ENCODE peak calls at places on chromosome 6, in six cellular contexts. C, X, I, T, M and Q are unnamed samples.
A peak's percentile ranks its signal among the peaks of the same experiment; 100 is the strongest.

GRCh38 chr6:56435754-56436153 is 188.4 kb upstream of the COL21A1 start:
- DNase-seq in C (no peak), M (no peak), I (no peak), X (no peak), T (no peak), Q (no peak)

GRCh38 chr6:27873101-27874030 is 38.8 kb downstream of the OR2B2 start:
- DNase-seq in T (peak; percentile 83), I (peak; percentile 89), C (peak; percentile 67), M (peak; percentile 78), X (peak; percentile 68), Q (no peak)

GRCh38 chr6:137351890-137352289 is 132.7 kb upstream of the IFNGR1 start:
- DNase-seq in T (peak; percentile 34), X (no peak), M (no peak), I (no peak), C (no peak), Q (no peak)

GRCh38 chr6:107614828-107615227 is 124.9 kb downstream of the SOBP start:
- DNase-seq in M (no peak), T (no peak), X (no peak), I (no peak), C (no peak), Q (no peak)

GRCh38 chr6:52124126-52125121 is 37.0 kb upstream of the PKHD1 start:
- DNase-seq in M (peak; percentile 35), T (no peak), X (no peak), C (no peak), I (no peak), Q (no peak)

GRCh38 chr6:118768904-118769325 is 117.5 kb upstream of the CEP85L start:
- DNase-seq in I (no peak), C (no peak), X (no peak), T (no peak), M (peak; percentile 25), Q (no peak)

GRCh38 chr6:44898296-44898930 is 429.7 kb upstream of the RUNX2 start:
- DNase-seq in M (peak; percentile 54), X (no peak), C (peak; percentile 87), T (no peak), I (no peak), Q (no peak)

GRCh38 chr6:92174398-92175073 is 1244.8 kb downstream of the EPHA7 start:
- DNase-seq in I (no peak), C (no peak), M (no peak), X (no peak), T (no peak), Q (no peak)

GRCh38 chr6:101226677-101227135 is 166.8 kb upstream of the GRIK2 start:
- DNase-seq in M (peak; percentile 31), T (peak; percentile 55), C (peak; percentile 0), I (no peak), X (no peak), Q (no peak)

GRCh38 chr6:4581468-4582420 is 194.5 kb upstream of the CDYL start:
- DNase-seq in I (peak; percentile 76), C (peak; percentile 97), T (peak; percentile 34), X (no peak), M (no peak), Q (no peak)

GRCh38 chr6:113860165-113860955 is 3.2 kb downstream of the MARCKS start:
- DNase-seq in X (peak; percentile 65), M (peak; percentile 36), C (peak; percentile 31), I (peak; percentile 34), T (peak; percentile 4), Q (no peak)

GRCh38 chr6:158627168-158627939 is 17.2 kb downstream of the DYNLT1 start:
- DNase-seq in X (no peak), M (no peak), I (no peak), C (no peak), T (no peak), Q (no peak)

GRCh38 chr6:138226701-138227315 is 8.5 kb upstream of the PBOV1 start:
- DNase-seq in M (no peak), I (no peak), C (no peak), T (no peak), X (no peak), Q (no peak)

GRCh38 chr6:113017316-113017715 is 670.2 kb downstream of the RFPL4B start:
- DNase-seq in C (no peak), X (no peak), I (no peak), M (no peak), T (no peak), Q (no peak)

GRCh38 chr6:20117474-20117873 is 94.8 kb downstream of the MBOAT1 start:
- DNase-seq in X (no peak), M (peak; percentile 67), T (no peak), I (no peak), C (peak; percentile 56), Q (no peak)

GRCh38 chr6:108850669-108851467 is 2.6 kb downstream of the ARMC2 start:
- DNase-seq in C (no peak), I (no peak), X (no peak), M (no peak), T (no peak), Q (no peak)

GRCh38 chr6:33430991-33431879 is 11.4 kb downstream of the SYNGAP1 start:
- DNase-seq in X (peak; percentile 98), C (peak; percentile 45), T (peak; percentile 62), I (peak; percentile 53), M (no peak), Q (peak; percentile 89)

GRCh38 chr6:3209114-3210023 is 18.1 kb downstream of the TUBB2B start:
- DNase-seq in I (no peak), X (peak; percentile 76), C (peak; percentile 98), M (peak; percentile 99), T (peak; percentile 94), Q (peak; percentile 96)

GRCh38 chr6:124958759-124959354 is 3.4 kb upstream of the RNF217 start:
- DNase-seq in C (peak; percentile 84), T (no peak), M (peak; percentile 78), I (peak; percentile 43), X (no peak), Q (no peak)

GRCh38 chr6:14861491-14861943 is 384.4 kb upstream of the JARID2 start:
- DNase-seq in T (no peak), M (no peak), C (no peak), I (no peak), X (no peak), Q (peak; percentile 32)

GRCh38 chr6:170230520-170231390 is 60.1 kb downstream of the DLL1 start:
- DNase-seq in C (no peak), M (no peak), I (no peak), T (no peak), X (no peak), Q (no peak)

GRCh38 chr6:141313986-141314385 is 818.7 kb upstream of the GJE1 start:
- DNase-seq in M (peak; percentile 44), I (no peak), T (no peak), X (no peak), C (no peak), Q (no peak)

GRCh38 chr6:108874470-108875160 is 26.4 kb downstream of the ARMC2 start:
- DNase-seq in T (no peak), C (no peak), M (no peak), X (no peak), I (peak; percentile 49), Q (no peak)

GRCh38 chr6:130421567-130421966 is 55.8 kb downstream of the TMEM200A start:
- DNase-seq in C (peak; percentile 91), M (peak; percentile 30), I (no peak), X (no peak), T (no peak), Q (no peak)

GRCh38 chr6:5783584-5784089 is 223.1 kb downstream of the NRN1 start:
- DNase-seq in T (no peak), X (no peak), I (no peak), C (no peak), M (no peak), Q (no peak)

GRCh38 chr6:144151010-144151727 is 852 bp downstream of the STX11 start:
- DNase-seq in C (no peak), T (peak; percentile 3), I (peak; percentile 64), X (no peak), M (peak; percentile 38), Q (no peak)

GRCh38 chr6:119322715-119323350 is 26.7 kb downstream of the MAN1A1 start:
- DNase-seq in M (no peak), C (no peak), T (no peak), X (no peak), I (no peak), Q (no peak)

GRCh38 chr6:157025459-157025858 is 248.3 kb downstream of the ARID1B start:
- DNase-seq in I (no peak), C (peak; percentile 22), T (no peak), X (no peak), M (peak; percentile 31), Q (no peak)

GRCh38 chr6:157021267-157022021 is 244.3 kb downstream of the ARID1B start:
- DNase-seq in T (peak; percentile 78), I (peak; percentile 85), X (peak; percentile 94), M (peak; percentile 84), C (peak; percentile 80), Q (peak; percentile 89)

GRCh38 chr6:157022022-157022740 is 245.0 kb downstream of the ARID1B start:
- DNase-seq in T (peak; percentile 78), M (peak; percentile 90), X (peak; percentile 97), I (peak; percentile 77), C (peak; percentile 87), Q (peak; percentile 91)

GRCh38 chr6:157024745-157025144 is 247.6 kb downstream of the ARID1B start:
- DNase-seq in X (no peak), T (no peak), I (no peak), C (no peak), M (no peak), Q (no peak)

GRCh38 chr6:157023958-157024357 is 246.8 kb downstream of the ARID1B start:
- DNase-seq in T (no peak), M (no peak), C (peak; percentile 81), X (no peak), I (no peak), Q (no peak)
- H3K4me2 ChIP-seq in T (no peak overlapping the region), M (no peak overlapping the region), C (no peak overlapping the region), X (no peak overlapping the region), I (no peak overlapping the region), Q (no peak overlapping the region)

DNA sequence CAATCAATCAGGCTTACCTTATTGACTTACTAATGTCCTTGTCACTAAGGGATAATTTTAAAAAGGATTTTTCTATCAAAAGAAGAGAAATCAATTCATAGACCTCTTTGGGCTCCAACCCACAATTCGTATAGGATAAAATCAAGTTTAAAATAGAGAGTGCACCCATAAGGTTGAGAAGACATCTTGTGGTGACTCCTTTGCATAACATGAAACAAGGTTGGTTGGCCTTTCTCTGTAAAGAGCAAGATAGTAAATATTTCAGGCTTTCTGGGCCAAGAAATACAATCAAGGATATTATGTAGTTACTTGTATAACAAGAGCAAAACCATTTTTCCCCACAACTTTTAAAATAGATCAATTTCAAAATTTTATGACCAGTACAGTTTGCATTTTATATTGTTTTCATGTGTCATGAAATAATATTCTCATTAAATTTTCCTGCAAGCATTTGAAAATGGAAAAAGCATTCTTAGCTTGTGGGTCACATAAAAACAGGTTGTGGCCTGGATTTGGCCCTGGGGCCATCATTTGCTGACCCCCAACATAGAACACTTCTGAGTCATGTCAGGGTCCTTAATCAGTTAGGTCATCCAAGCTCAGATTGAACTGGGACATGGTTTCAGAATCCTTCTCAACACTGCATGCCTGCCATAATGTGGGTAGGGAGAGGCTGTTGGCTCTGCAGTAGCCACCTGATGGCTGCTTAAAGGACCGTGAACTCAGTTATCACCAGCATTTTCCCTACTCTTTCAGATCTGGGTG is 76.7 kb downstream of the MYB start:
- DNase-seq in M (no peak), C (no peak), T (no peak), X (no peak), I (no peak), Q (no peak)
- TF ChIP-seq CTCF in M (peak; percentile 11), C (no peak), T (no peak), X (no peak), I (no peak), Q (peak; percentile 47)

GRCh38 chr6:69848552-69848951 is 17.8 kb upstream of the COL19A1 start:
- DNase-seq in T (no peak), I (no peak), X (no peak), C (no peak), M (no peak), Q (no peak)
- H3K4me2 ChIP-seq in T (no peak overlapping the region), I (no peak overlapping the region), X (no peak overlapping the region), C (no peak overlapping the region), M (no peak overlapping the region), Q (no peak overlapping the region)

GRCh38 chr6:131918650-131919355 is 32.4 kb downstream of the CCN2 start:
- DNase-seq in C (no peak), T (no peak), M (no peak), X (no peak), I (no peak), Q (no peak)
- TF ChIP-seq CTCF in C (no peak), T (no peak), M (no peak), X (no peak), I (no peak), Q (no peak)